ENCODE peak calls at places on chromosomes 13 and 19, in four cellular contexts. One of them, this sample, is unnamed.

GRCh38 chr19:33895366-33895765 is 98.7 kb downstream of the KCTD15 start:
- DNase-seq in suprapubic skin: no peak
- DNase-seq in HCT116: no peak
- DNase-seq in PC-3: no peak
- DNase-seq in this sample: no peak

GRCh38 chr19:8511573-8512101 is 2.3 kb downstream of the ZNF414 start:
- DNase-seq in PC-3: no peak
- DNase-seq in suprapubic skin: no peak
- DNase-seq in HCT116: peak; percentile 53
- DNase-seq in this sample: no peak

GRCh38 chr13:30796132-30796832 is 60.9 kb downstream of the ALOX5AP start:
- DNase-seq in PC-3: peak; percentile 83
- DNase-seq in HCT116: no peak
- DNase-seq in suprapubic skin: no peak
- DNase-seq in this sample: peak; percentile 83

GRCh38 chr13:93963266-93964131 is 516.0 kb downstream of the DCT start:
- DNase-seq in suprapubic skin: no peak
- DNase-seq in HCT116: no peak
- DNase-seq in PC-3: peak; percentile 73
- DNase-seq in this sample: no peak

GRCh38 chr13:51801631-51802099 is 2.3 kb downstream of the DHRS12 start:
- DNase-seq in suprapubic skin: peak; percentile 87
- DNase-seq in PC-3: peak; percentile 30
- DNase-seq in HCT116: no peak
- DNase-seq in this sample: peak; percentile 29

GRCh38 chr13:77979721-77980377 is 61.2 kb upstream of the EDNRB start:
- DNase-seq in PC-3: no peak
- DNase-seq in HCT116: no peak
- DNase-seq in suprapubic skin: no peak
- DNase-seq in this sample: no peak

GRCh38 chr13:98541211-98541610 is 35.7 kb downstream of the STK24 start:
- DNase-seq in suprapubic skin: no peak
- DNase-seq in PC-3: no peak
- DNase-seq in HCT116: no peak
- DNase-seq in this sample: no peak

GRCh38 chr13:67223024-67223423 is 7.1 kb downstream of the PCDH9 start:
- DNase-seq in HCT116: no peak
- DNase-seq in suprapubic skin: no peak
- DNase-seq in PC-3: peak; percentile 6
- DNase-seq in this sample: no peak

GRCh38 chr13:60797112-60797511 is 400.1 kb downstream of the TDRD3 start:
- DNase-seq in HCT116: no peak
- DNase-seq in PC-3: no peak
- DNase-seq in suprapubic skin: no peak
- DNase-seq in this sample: no peak

GRCh38 chr13:111505175-111505777 is 184.8 kb downstream of the TEX29 start:
- DNase-seq in suprapubic skin: no peak
- DNase-seq in PC-3: peak; percentile 5
- DNase-seq in HCT116: peak; percentile 33
- DNase-seq in this sample: no peak

GRCh38 chr13:97340399-97340798 is 93.6 kb upstream of the RAP2A start:
- DNase-seq in HCT116: no peak
- DNase-seq in PC-3: no peak
- DNase-seq in suprapubic skin: no peak
- DNase-seq in this sample: no peak

GRCh38 chr19:30453768-30454167 is 81.6 kb downstream of the ZNF536 start:
- DNase-seq in PC-3: no peak
- DNase-seq in HCT116: no peak
- DNase-seq in suprapubic skin: no peak
- DNase-seq in this sample: no peak

GRCh38 chr13:60267498-60268202 is 103.9 kb upstream of the DIAPH3 start:
- DNase-seq in PC-3: no peak
- DNase-seq in suprapubic skin: no peak
- DNase-seq in HCT116: no peak
- DNase-seq in this sample: no peak

GRCh38 chr13:43388282-43389034 is 365.1 kb downstream of the DNAJC15 start:
- DNase-seq in HCT116: peak; percentile 16
- DNase-seq in PC-3: peak; percentile 77
- DNase-seq in suprapubic skin: no peak
- DNase-seq in this sample: no peak

GRCh38 chr13:46896346-46897138 is at the start of gene HTR2A:
- DNase-seq in PC-3: peak; percentile 18
- DNase-seq in suprapubic skin: no peak
- DNase-seq in HCT116: no peak
- DNase-seq in this sample: peak; percentile 43

GRCh38 chr13:43878897-43879322 is 630 bp downstream of the CCDC122 start:
- DNase-seq in suprapubic skin: peak; percentile 86
- DNase-seq in PC-3: peak; percentile 45
- DNase-seq in HCT116: no peak
- DNase-seq in this sample: no peak

GRCh38 chr13:98175823-98176222 is 1.2 kb downstream of the RNF113B start:
- DNase-seq in PC-3: no peak
- DNase-seq in suprapubic skin: no peak
- DNase-seq in HCT116: no peak
- DNase-seq in this sample: no peak

GRCh38 chr19:35248310-35249145 is at the start of gene LSR:
- DNase-seq in PC-3: peak; percentile 84
- DNase-seq in HCT116: peak; percentile 94
- DNase-seq in suprapubic skin: no peak
- DNase-seq in this sample: no peak

GRCh38 chr13:110600261-110600819 is 15.0 kb upstream of the NAXD start:
- DNase-seq in suprapubic skin: no peak
- DNase-seq in PC-3: no peak
- DNase-seq in HCT116: no peak
- DNase-seq in this sample: no peak

GRCh38 chr19:4976412-4977298 is 7.7 kb downstream of the KDM4B start:
- DNase-seq in PC-3: peak; percentile 89
- DNase-seq in HCT116: no peak
- DNase-seq in suprapubic skin: peak; percentile 88
- DNase-seq in this sample: no peak

GRCh38 chr13:72386138-72386684 is 341.2 kb downstream of the MZT1 start:
- DNase-seq in PC-3: no peak
- DNase-seq in suprapubic skin: no peak
- DNase-seq in HCT116: no peak
- DNase-seq in this sample: no peak

GRCh38 chr19:12838182-12838890 is at the start of gene MAST1:
- DNase-seq in HCT116: no peak
- DNase-seq in suprapubic skin: no peak
- DNase-seq in PC-3: peak; percentile 80
- DNase-seq in this sample: peak; percentile 75
- H3K4me3 ChIP-seq in HCT116: peak within 1 kb of the TSS; percentile 61
- H3K4me3 ChIP-seq in suprapubic skin: peak within 1 kb of the TSS; percentile 42
- H3K4me3 ChIP-seq in PC-3: peak within 1 kb of the TSS; percentile 96
- H3K4me3 ChIP-seq in this sample: peak within 1 kb of the TSS; percentile 51

GRCh38 chr13:113636266-113636963 is 21.6 kb downstream of the ATP4B start:
- DNase-seq in suprapubic skin: peak; percentile 28
- DNase-seq in PC-3: no peak
- DNase-seq in HCT116: no peak
- DNase-seq in this sample: no peak
- H3K36me3 ChIP-seq in suprapubic skin: peaks cover 96% of the 10 kb centered on the region
- H3K36me3 ChIP-seq in PC-3: peaks cover 32% of the 10 kb centered on the region
- H3K36me3 ChIP-seq in HCT116: peaks cover 81% of the 10 kb centered on the region
- H3K36me3 ChIP-seq in this sample: peaks cover 86% of the 10 kb centered on the region

GRCh38 chr19:18783958-18784785 is 6.9 kb downstream of the COMP start:
- DNase-seq in HCT116: no peak
- DNase-seq in PC-3: no peak
- DNase-seq in suprapubic skin: no peak
- DNase-seq in this sample: no peak

GRCh38 chr19:18781047-18781600 is 10.0 kb downstream of the COMP start:
- DNase-seq in PC-3: no peak
- DNase-seq in HCT116: no peak
- DNase-seq in suprapubic skin: no peak
- DNase-seq in this sample: no peak

GRCh38 chr19:18781885-18782527 is 9.1 kb downstream of the COMP start:
- DNase-seq in PC-3: no peak
- DNase-seq in HCT116: no peak
- DNase-seq in suprapubic skin: no peak
- DNase-seq in this sample: no peak

GRCh38 chr19:18780631-18781030 is 10.5 kb downstream of the COMP start:
- DNase-seq in suprapubic skin: no peak
- DNase-seq in HCT116: no peak
- DNase-seq in PC-3: no peak
- DNase-seq in this sample: no peak

DNA sequence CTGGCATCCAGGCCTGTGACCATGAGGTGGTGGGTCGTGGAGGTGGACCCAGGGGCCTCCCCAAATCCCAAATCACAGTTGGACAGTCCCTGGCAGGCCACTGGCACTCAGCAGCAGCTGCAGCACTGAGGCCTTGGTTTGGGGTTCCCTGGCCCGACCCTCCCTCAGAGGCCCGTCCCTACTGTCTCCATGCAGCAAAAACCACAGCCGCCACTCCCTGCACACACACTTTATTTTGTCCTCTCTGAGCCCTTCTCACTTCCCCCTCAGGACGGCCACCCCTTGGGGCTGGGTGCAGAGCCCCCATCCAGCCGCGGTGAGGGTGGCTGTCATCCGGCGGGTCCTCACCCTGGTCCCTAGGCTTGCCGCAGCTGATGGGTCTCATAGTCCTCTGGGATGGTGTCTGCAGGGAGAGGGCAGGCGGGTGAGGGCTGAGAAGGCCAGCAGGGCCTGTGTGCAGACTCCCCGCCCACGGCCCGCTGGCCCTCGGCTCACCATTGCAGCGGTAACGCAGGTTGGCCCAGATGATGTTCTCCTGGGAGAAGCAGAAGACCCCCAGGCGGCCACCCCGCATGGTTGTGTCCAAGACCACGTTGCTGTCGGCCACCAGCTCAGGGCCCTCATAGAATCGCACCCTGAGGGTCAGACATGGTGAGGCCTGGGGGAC is 8.4 kb downstream of the COMP start:
- DNase-seq in HCT116: no peak
- DNase-seq in PC-3: no peak
- DNase-seq in suprapubic skin: no peak
- DNase-seq in this sample: no peak
- H3K27me3 ChIP-seq in HCT116: no peaks in the 10 kb centered on the region
- H3K27me3 ChIP-seq in PC-3: no peaks in the 10 kb centered on the region
- H3K27me3 ChIP-seq in suprapubic skin: peaks cover 22% of the 10 kb centered on the region
- H3K27me3 ChIP-seq in this sample: no peaks in the 10 kb centered on the region

DNA sequence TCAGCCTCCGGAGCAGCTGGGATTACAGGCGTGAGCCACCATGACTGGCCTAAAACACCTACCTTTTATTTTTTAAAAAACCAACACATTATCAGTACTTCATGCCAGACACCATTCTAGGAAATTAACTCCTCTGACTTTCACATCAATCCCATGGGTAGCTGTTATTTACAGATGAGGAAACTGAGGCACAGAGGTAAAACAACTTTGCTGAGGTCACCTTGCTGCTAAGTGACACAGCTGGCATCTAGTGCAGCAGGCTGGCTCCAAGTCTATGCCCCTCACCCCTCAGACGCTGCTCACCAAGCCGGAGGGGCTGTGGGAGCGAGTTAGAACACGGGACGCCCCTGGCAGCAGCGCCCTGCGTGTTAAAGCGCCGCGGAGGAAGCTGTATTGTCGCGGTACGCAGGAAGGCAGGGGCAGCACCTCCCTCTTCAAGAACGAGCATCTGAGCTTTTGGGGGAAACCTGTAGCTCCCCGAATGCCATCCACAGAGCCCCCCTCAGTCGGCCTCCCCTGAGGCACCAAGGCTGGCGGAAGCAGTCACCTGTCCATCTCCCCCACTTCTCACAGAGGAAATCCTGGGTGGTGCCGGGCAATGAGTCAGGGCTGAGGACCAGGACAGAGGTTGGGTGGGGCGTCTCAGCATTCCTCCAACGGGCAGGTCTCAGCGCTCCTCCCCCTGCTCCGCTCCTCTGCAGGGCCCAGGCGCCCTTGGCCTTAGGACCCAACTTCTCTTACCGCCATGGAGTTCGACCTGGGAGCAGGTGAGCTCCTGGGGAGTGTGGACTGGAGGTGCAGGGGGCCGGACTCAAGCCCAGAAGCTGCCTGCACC is at the start of gene C19orf33:
- DNase-seq in PC-3: peak; percentile 88
- DNase-seq in HCT116: peak; percentile 84
- DNase-seq in suprapubic skin: no peak
- DNase-seq in this sample: no peak
- H3K4me3 ChIP-seq in PC-3: peak within 1 kb of the TSS; percentile 84
- H3K4me3 ChIP-seq in HCT116: peak within 1 kb of the TSS; percentile 91
- H3K4me3 ChIP-seq in suprapubic skin: peak within 1 kb of the TSS; percentile 39
- H3K4me3 ChIP-seq in this sample: no peak within 1 kb of the TSS

DNA sequence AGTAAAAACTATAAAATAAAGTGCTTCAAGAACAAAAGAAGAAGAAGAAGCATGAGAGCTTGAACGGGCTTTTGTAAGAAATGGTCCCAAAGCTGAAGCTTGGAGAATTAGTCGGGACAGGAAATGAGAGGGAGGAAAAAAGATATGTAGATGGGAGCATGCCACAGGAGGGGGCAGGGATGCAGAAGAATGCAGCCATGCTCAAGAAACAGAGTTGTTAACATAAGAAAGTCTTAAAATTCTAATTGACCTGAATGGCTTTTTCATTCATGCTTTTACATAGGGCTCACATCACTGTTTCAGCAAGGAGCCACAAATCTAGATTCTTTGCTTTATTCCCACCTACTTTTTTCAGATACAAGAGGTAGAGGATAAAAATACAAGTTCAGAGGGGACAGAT is 27.7 kb upstream of the NBEA start:
- DNase-seq in PC-3: no peak
- DNase-seq in suprapubic skin: no peak
- DNase-seq in HCT116: no peak
- DNase-seq in this sample: no peak
- H3K36me3 ChIP-seq in PC-3: no peaks in the 10 kb centered on the region
- H3K36me3 ChIP-seq in suprapubic skin: no peaks in the 10 kb centered on the region
- H3K36me3 ChIP-seq in HCT116: no peaks in the 10 kb centered on the region
- H3K36me3 ChIP-seq in this sample: no peaks in the 10 kb centered on the region

GRCh38 chr13:24313449-24313848 is 4.1 kb downstream of the C1QTNF9 start:
- DNase-seq in PC-3: peak; percentile 31
- DNase-seq in HCT116: no peak
- DNase-seq in suprapubic skin: no peak
- DNase-seq in this sample: no peak
- H3K27me3 ChIP-seq in PC-3: no peaks in the 10 kb centered on the region
- H3K27me3 ChIP-seq in HCT116: no peaks in the 10 kb centered on the region
- H3K27me3 ChIP-seq in suprapubic skin: no peaks in the 10 kb centered on the region
- H3K27me3 ChIP-seq in this sample: no peaks in the 10 kb centered on the region

DNA sequence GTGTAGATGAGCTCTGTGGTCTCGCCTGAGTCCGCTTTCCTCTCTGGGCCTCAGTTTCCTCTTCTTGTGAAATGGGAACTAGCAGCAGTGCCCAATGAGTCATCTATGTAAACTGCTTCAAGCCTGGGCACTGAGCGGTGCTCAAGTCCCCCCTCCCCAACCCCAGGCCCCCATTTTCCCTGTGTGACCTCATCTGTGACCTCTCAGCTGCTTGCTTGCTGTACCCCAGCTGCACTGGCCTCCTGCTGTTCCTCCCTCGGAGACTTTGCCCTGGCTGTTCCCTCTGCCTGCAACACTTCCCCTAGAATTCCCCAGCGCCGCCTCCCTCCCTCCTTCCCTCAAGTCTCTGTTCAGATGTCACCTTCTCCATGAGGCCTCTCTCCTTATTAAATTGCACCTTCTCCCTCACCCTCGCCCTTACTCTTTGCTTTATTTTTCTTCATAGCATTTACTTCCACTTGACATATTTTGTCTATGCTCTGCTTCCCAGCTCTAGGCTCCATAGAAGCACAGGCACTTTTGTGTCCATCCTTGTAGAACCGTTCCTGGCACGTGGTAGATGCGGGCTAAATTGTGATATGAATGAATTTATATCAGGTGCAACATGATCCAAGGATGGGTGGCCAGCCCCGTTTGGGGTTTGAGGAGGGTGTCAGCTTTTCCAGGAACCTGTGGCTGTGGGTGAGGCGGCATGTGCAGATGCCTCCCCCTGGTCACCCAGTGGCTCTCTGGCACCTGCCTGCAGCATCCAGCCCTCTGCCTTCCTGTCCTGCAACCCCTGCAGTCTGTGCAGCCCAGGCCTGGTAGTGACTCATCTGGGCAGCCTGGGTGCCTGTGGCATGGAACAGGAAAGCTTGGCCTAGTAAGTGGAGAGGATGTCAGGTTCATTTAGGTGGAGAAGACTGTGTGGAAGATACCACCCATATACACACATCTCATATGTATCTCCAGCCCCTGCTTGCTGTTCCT is 26.3 kb downstream of the SIPA1L3 start:
- DNase-seq in suprapubic skin: no peak
- DNase-seq in HCT116: no peak
- DNase-seq in PC-3: peak; percentile 77
- DNase-seq in this sample: peak; percentile 62
- H3K4me3 ChIP-seq in suprapubic skin: peak overlapping the region; percentile 30
- H3K4me3 ChIP-seq in HCT116: peak overlapping the region; percentile 30
- H3K4me3 ChIP-seq in PC-3: peak overlapping the region; percentile 64
- H3K4me3 ChIP-seq in this sample: no peak overlapping the region